ENCODE peak calls at places on chromosome 12, in seven cellular contexts. S, J, Y, L, I, E and T are unnamed samples.

GRCh38 chr12:9367828-9368227 is 159.6 kb upstream of the PZP start:
- DNase-seq in S (no peak), J (no peak), Y (no peak), L (no peak), I (no peak), E (no peak), T (no peak)

GRCh38 chr12:50979369-50980052 is 27.2 kb downstream of the HIGD1C start:
- DNase-seq in S (peak), J (no peak), Y (no peak), L (no peak), I (no peak), E (no peak), T (peak)

GRCh38 chr12:119693006-119693405 is 25.1 kb downstream of the PRKAB1 start:
- DNase-seq in S (no peak), J (no peak), Y (peak), L (no peak), I (peak), E (no peak), T (no peak)

GRCh38 chr12:87596636-87597035 is 432.6 kb downstream of the C12orf50 start:
- DNase-seq in S (no peak), J (no peak), Y (no peak), L (no peak), I (no peak), E (no peak), T (no peak)

GRCh38 chr12:29200586-29200985 is 51.5 kb downstream of the FAR2 start:
- DNase-seq in S (no peak), J (no peak), Y (no peak), L (no peak), I (no peak), E (no peak), T (no peak)

GRCh38 chr12:118706437-118706836 is 274.9 kb upstream of the SRRM4 start:
- DNase-seq in S (no peak), J (no peak), Y (no peak), L (no peak), I (no peak), E (no peak), T (peak)

GRCh38 chr12:28489256-28489655 is 299.0 kb downstream of the CCDC91 start:
- DNase-seq in S (no peak), J (no peak), Y (peak), L (no peak), I (peak), E (no peak), T (no peak)

GRCh38 chr12:106246891-106247730 is 709 bp downstream of the CKAP4 start:
- DNase-seq in S (peak), J (peak), Y (peak), L (peak), I (peak), E (peak), T (peak)

GRCh38 chr12:109948382-109948781 is 47.8 kb downstream of the GIT2 start:
- DNase-seq in S (no peak), J (no peak), Y (no peak), L (no peak), I (no peak), E (no peak), T (no peak)

DNA sequence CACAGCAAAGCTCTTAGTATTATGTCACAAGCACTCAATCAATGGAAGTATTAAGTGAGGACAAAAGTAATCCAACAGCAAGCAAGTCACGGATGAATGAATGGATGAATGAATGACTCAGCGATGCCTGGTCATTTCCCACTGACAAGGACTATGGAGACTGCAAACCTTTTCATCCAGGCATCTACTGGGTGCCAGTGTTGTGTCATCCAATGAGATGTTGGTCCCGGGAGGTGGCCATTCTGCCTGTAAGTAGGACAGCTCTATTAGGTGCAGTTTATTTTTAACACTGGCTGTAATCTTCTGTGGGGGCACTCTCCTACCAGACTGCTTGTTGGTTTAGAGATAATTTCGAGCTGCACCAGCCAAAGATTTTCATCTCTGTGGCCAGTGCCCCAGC is 39.4 kb downstream of the STAB2 start:
- DNase-seq in S (no peak), J (peak), Y (peak), L (no peak), I (peak), E (no peak), T (no peak)
- TF ChIP-seq CTCF in S (no peak), J (no peak), Y (peak), L (no peak), I (no peak), E (no peak), T (no peak)

GRCh38 chr12:4169959-4170358 is 103.6 kb upstream of the CCND2 start:
- DNase-seq in S (no peak), J (no peak), Y (no peak), L (no peak), I (no peak), E (no peak), T (no peak)

GRCh38 chr12:4169522-4169921 is 104.0 kb upstream of the CCND2 start:
- DNase-seq in S (no peak), J (no peak), Y (no peak), L (no peak), I (no peak), E (no peak), T (no peak)

GRCh38 chr12:4164591-4165558 is 108.7 kb upstream of the CCND2 start:
- DNase-seq in S (peak), J (peak), Y (peak), L (peak), I (peak), E (no peak), T (peak)

GRCh38 chr12:4171742-4172141 is 101.8 kb upstream of the CCND2 start:
- DNase-seq in S (no peak), J (no peak), Y (no peak), L (no peak), I (no peak), E (no peak), T (no peak)

GRCh38 chr12:4168041-4168440 is 105.5 kb upstream of the CCND2 start:
- DNase-seq in S (no peak), J (no peak), Y (no peak), L (peak), I (no peak), E (no peak), T (no peak)
- TF ChIP-seq CTCF in S (no peak), J (no peak), Y (no peak), L (no peak), I (no peak), E (no peak), T (no peak)

DNA sequence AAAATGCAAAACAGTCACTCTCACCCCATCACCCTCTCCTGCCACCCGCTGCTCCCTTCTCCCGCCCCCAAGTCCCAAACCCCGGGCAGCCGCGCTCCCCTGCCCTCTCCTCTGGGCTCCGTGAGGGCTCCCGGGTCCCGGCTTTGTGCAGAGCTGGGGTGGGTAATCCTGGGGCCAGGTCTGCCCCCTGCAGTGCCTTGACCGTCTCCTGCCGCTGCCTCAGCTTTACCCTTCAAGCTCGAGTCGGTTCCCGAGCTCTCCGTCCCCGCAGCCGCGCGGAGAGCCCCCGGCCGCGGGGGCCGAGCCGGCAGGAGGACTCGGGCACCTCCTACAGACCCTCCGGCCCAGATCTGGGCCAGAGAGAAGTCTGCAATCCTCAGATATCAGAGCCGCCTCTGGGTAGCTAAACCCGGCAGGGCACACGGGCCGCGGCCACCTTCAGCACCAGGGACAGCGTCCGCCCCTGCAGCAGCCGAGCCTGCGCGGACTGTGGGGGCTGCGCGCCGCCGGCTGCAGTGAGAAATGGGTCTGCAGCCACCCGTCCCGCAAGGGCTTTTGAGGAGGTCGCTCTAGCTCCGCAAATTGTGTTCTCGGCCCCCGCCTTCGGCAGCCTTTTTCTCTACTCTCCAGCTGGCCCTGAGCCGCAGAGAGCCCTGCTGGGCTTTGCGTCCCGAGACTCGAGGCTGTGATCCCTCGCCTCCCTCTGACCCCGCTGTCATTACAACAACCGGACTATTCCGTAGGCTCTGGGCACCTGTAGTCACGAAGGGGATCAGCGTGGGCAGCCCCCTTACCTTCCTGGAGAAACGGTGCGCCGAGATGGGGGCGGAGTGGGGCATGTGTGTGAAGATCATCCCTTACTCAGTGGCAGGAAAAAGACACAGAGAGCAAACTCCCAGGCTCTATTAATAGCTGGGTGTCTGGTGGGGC is 1.2 kb downstream of the PRMT8 start:
- DNase-seq in S (peak), J (peak), Y (peak), L (peak), I (peak), E (peak), T (peak)
- TF ChIP-seq CTCF in S (no peak), J (no peak), Y (no peak), L (no peak), I (no peak), E (no peak), T (no peak)

GRCh38 chr12:52224154-52224553 is 8.9 kb upstream of the KRT7 start:
- DNase-seq in S (no peak), J (no peak), Y (peak), L (no peak), I (peak), E (no peak), T (no peak)

GRCh38 chr12:52225752-52226151 is 7.3 kb upstream of the KRT7 start:
- DNase-seq in S (no peak), J (no peak), Y (no peak), L (no peak), I (no peak), E (peak), T (no peak)

GRCh38 chr12:52228366-52228765 is 4.7 kb upstream of the KRT7 start:
- DNase-seq in S (no peak), J (no peak), Y (no peak), L (no peak), I (no peak), E (no peak), T (no peak)

GRCh38 chr12:52227767-52228166 is 5.3 kb upstream of the KRT7 start:
- DNase-seq in S (no peak), J (no peak), Y (no peak), L (no peak), I (no peak), E (no peak), T (no peak)

DNA sequence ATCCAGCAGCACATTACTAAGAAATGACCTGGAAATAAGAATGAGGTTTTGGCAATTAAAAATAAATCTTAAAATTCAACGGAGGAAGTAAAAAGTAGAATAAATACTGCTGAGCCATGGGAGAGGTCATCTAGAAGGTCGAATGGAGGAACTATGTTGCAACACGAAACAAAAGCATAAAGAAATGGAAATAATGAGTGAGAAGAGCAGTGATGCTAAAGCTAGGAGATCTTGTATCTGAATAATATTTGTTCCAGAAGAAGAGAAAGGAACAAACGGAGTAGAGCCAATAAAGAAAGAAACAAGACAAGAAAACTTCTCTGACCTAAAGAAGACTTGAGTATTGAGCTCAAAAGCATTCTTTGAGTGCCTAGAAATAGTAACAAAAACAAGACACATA is 6.6 kb upstream of the KRT7 start:
- DNase-seq in S (no peak), J (no peak), Y (no peak), L (no peak), I (peak), E (no peak), T (no peak)
- TF ChIP-seq CTCF in S (no peak), J (no peak), Y (no peak), L (no peak), I (no peak), E (no peak), T (no peak)

GRCh38 chr12:15853877-15854276 is 28.3 kb upstream of the STRAP start:
- DNase-seq in S (no peak), J (no peak), Y (no peak), L (no peak), I (no peak), E (no peak), T (no peak)
- TF ChIP-seq CTCF in S (no peak), J (no peak), Y (no peak), L (no peak), I (no peak), E (no peak), T (no peak)

DNA sequence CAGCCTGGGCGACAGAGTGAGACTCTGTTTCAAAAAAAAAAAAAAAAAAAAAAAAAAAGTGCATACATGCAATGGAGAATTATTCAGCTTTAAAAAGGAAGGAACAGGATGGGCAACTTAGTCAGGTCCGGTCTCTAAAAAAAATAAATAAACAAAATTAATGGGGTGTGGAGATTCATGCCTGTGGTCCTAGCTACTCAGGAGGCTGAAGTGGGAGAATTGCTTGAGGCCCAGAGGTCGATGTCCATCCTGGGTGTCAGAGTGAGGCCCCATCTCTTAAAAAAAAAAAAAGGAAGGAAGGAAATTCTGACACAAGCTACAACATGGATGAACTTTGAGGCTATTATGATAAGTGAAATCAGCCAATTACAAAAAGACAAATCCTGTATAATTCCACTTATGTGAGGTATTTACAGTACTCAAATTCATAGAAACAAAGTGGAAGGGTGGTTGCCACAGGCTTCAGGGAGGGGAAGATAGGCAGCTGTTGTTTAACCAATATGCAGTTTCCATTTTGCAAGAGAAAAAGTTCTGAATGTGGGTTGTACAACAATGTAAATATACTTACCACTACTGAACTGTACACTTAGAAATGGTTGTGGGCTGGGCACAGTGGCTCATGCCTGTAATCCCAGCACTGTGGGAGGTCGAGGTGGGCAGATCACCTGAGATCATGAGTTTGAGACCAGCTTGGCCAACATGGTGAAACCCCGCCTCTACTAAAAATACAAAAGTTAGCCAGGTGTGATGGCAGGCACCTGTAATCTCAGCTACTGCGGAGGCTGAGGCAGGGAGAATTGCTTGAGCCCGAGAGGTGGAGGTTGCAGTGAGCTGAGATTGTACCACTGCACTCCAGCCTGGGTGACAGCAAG is 12.3 kb upstream of the APOF start:
- DNase-seq in S (no peak), J (no peak), Y (no peak), L (no peak), I (no peak), E (peak), T (no peak)
- TF ChIP-seq CTCF in S (no peak), J (no peak), Y (no peak), L (no peak), I (no peak), E (no peak), T (no peak)

DNA sequence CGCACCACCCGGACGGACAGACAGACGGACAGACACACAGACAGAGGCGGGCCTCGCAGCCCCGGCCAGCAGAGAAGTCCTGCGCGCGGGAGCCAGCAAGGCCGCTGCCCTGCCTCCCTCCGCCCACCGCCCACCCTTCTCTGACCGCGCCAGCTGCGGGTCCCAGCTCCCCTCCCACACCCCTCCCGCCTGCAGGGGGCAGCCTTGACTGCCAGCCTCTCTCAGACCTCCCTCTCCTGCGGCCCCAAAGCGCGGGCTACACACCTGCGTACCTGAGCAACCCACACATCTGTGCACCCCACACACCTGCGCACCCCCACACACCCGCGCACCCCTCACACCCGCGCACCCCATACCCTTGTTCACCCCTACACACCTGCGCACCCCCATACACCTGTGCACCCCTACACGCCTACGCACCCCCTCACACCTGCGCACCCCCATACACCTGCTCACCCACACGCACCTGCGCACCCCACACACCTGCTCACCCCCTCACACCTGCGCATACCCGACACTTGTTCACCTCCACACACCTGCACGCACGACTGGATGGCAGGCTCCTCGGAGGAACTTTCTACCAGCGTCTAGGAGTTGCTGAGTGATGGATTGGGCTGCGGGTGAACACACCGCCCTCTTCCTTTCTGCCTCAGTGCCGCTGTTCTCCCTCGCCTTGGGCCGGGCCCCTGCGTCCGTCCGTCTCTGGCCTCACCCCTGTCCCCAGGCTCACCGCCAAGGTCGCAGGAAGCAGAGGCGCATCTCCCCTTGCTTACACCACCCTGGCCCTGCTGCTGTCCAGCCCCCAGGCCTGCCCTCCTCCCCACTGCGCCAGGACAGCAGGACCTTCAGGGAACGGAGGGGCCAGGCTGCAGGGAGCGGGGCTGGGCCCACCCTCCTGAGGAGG is 20.8 kb upstream of the TMEM106C start:
- DNase-seq in S (peak), J (peak), Y (no peak), L (peak), I (no peak), E (peak), T (peak)
- TF ChIP-seq CTCF in S (no peak), J (peak), Y (peak), L (no peak), I (peak), E (no peak), T (peak)